ENCODE peak calls at places on chromosomes 11 and 22, in four cellular contexts. N is psoas muscle, Y is anterior cingulate cortex, F is fibroblast of mammary gland. W is an unnamed sample.

GRCh38 chr22:22369962-22370265 is 125.3 kb downstream of the VPREB1 start:
- DNase-seq in N (no peak), Y (no peak), F (no peak), W (no peak)

GRCh38 chr11:119481667-119482400 is 58.9 kb upstream of the THY1 start:
- DNase-seq in N (peak), Y (no peak), F (no peak), W (no peak)

GRCh38 chr11:134142536-134142935 is 73.7 kb downstream of the JAM3 start:
- DNase-seq in N (no peak), Y (no peak), F (peak), W (no peak)

GRCh38 chr11:103898065-103898464 is 138.4 kb upstream of the DDI1 start:
- DNase-seq in N (no peak), Y (no peak), F (no peak), W (no peak)

GRCh38 chr22:26979294-26979693 is 321.9 kb downstream of the MIAT start:
- DNase-seq in N (no peak), Y (no peak), F (no peak), W (no peak)

GRCh38 chr11:12686246-12687060 is 12.2 kb downstream of the TEAD1 start:
- DNase-seq in N (no peak), Y (no peak), F (no peak), W (no peak)

GRCh38 chr11:121352301-121352891 is 59.8 kb downstream of the SC5D start:
- DNase-seq in N (no peak), Y (peak), F (no peak), W (no peak)

GRCh38 chr11:13963949-13964770 is 1.6 kb downstream of the SPON1 start:
- DNase-seq in N (no peak), Y (no peak), F (no peak), W (no peak)

GRCh38 chr11:66339163-66339675 is 3.0 kb upstream of the RIN1 start:
- DNase-seq in N (peak), Y (no peak), F (no peak), W (no peak)

GRCh38 chr11:65432686-65433582 is 10.3 kb downstream of the NEAT1 start:
- DNase-seq in N (no peak), Y (no peak), F (peak), W (no peak)

GRCh38 chr22:36776722-36777121 is 803 bp upstream of the IFT27 start:
- DNase-seq in N (no peak), Y (no peak), F (no peak), W (no peak)

GRCh38 chr11:2799881-2800654 is 85.5 kb downstream of the CDKN1C start:
- DNase-seq in N (peak), Y (no peak), F (no peak), W (no peak)

GRCh38 chr22:46173152-46173551 is 22.8 kb downstream of the PPARA start:
- DNase-seq in N (no peak), Y (no peak), F (no peak), W (no peak)

GRCh38 chr11:43852057-43852636 is 28.5 kb upstream of the ALKBH3 start:
- DNase-seq in N (no peak), Y (peak), F (peak), W (peak)

GRCh38 chr11:71086687-71087258 is 165.6 kb downstream of the SHANK2 start:
- DNase-seq in N (no peak), Y (peak), F (peak), W (peak)

GRCh38 chr22:50672041-50672440 is 582 bp upstream of the SHANK3 start:
- DNase-seq in N (no peak), Y (no peak), F (no peak), W (no peak)

GRCh38 chr11:110409174-110409573 is 20.6 kb upstream of the FDX1 start:
- DNase-seq in N (no peak), Y (no peak), F (peak), W (no peak)

GRCh38 chr11:108543316-108543955 is 45.3 kb upstream of the POGLUT3 start:
- DNase-seq in N (no peak), Y (no peak), F (no peak), W (no peak)

GRCh38 chr11:111388431-111388830 is 9.4 kb upstream of the POU2AF1 start:
- DNase-seq in N (no peak), Y (no peak), F (no peak), W (no peak)

GRCh38 chr11:75031771-75032549 is 43.2 kb downstream of the NEU3 start:
- DNase-seq in N (peak), Y (peak), F (peak), W (peak)

GRCh38 chr11:31160504-31161422 is 208.8 kb downstream of the DCDC1 start:
- DNase-seq in N (no peak), Y (no peak), F (peak), W (peak)

GRCh38 chr11:75582935-75583709 is 21.1 kb downstream of the SERPINH1 start:
- DNase-seq in N (peak), Y (peak), F (peak), W (peak)

GRCh38 chr11:86152006-86152862 is 83.3 kb upstream of the PICALM start:
- DNase-seq in N (no peak), Y (peak), F (peak), W (no peak)

GRCh38 chr11:118214210-118214914 is 10.4 kb downstream of the JAML start:
- DNase-seq in N (no peak), Y (no peak), F (no peak), W (no peak)

GRCh38 chr11:89184021-89184420 is 6.3 kb downstream of the TYR start:
- DNase-seq in N (no peak), Y (no peak), F (peak), W (no peak)

GRCh38 chr22:40512426-40513136 is 123.9 kb downstream of the MRTFA start:
- DNase-seq in N (no peak), Y (no peak), F (peak), W (peak)